ENCODE peak calls at places on chromosome 21, in six cellular contexts. F is mammary epithelial cell, L is ovary, P is K562, R is tibial nerve, S is H9. Y is an unnamed sample. For H3K4me1, the result is how much of the 10 kb centered on the place peaks cover.

GRCh38 chr21:33801424-33802405 is 113.9 kb downstream of the ATP5PO start:
- DNase-seq in F (peak), L (no peak), P (no peak), R (no peak), S (no peak), Y (peak)

GRCh38 chr21:35102488-35103407 is 53.6 kb upstream of the RUNX1 start:
- DNase-seq in F (peak), L (no peak), P (peak), R (peak), S (no peak), Y (no peak)

GRCh38 chr21:26130249-26130896 is 40.2 kb downstream of the APP start:
- DNase-seq in F (peak), L (no peak), P (no peak), R (no peak), S (no peak), Y (peak)

GRCh38 chr21:29717659-29718058 is 222.1 kb downstream of the GRIK1 start:
- DNase-seq in F (no peak), L (no peak), P (no peak), R (no peak), S (no peak), Y (no peak)

GRCh38 chr21:29376556-29376955 is 77.8 kb downstream of the BACH1 start:
- DNase-seq in F (no peak), L (no peak), P (peak), R (peak), S (peak), Y (peak)

GRCh38 chr21:33169360-33169759 is 60.4 kb upstream of the IFNAR2 start:
- DNase-seq in F (no peak), L (no peak), P (no peak), R (no peak), S (no peak), Y (no peak)

GRCh38 chr21:28521932-28522826 is 470.5 kb downstream of the LTN1 start:
- DNase-seq in F (no peak), L (no peak), P (no peak), R (no peak), S (peak), Y (peak)

GRCh38 chr21:27314096-27314495 is 347.2 kb upstream of the ADAMTS5 start:
- DNase-seq in F (no peak), L (no peak), P (no peak), R (no peak), S (no peak), Y (peak)

GRCh38 chr21:29647353-29647781 is 292.4 kb downstream of the GRIK1 start:
- DNase-seq in F (no peak), L (no peak), P (peak), R (no peak), S (no peak), Y (peak)

GRCh38 chr21:20250337-20250736 is 747.9 kb upstream of the NCAM2 start:
- DNase-seq in F (no peak), L (no peak), P (no peak), R (no peak), S (no peak), Y (no peak)

GRCh38 chr21:15730484-15731242 is 881 bp downstream of the USP25 start:
- DNase-seq in F (peak), L (no peak), P (no peak), R (no peak), S (no peak), Y (no peak)

GRCh38 chr21:40732243-40732642 is 114.7 kb downstream of the DSCAM start:
- DNase-seq in F (peak), L (no peak), P (no peak), R (no peak), S (no peak), Y (no peak)

GRCh38 chr21:29299906-29300546 is 1.3 kb downstream of the BACH1 start:
- DNase-seq in F (peak), L (peak), P (peak), R (peak), S (peak), Y (peak)

GRCh38 chr21:36627242-36627641 is 71.7 kb upstream of the SIM2 start:
- DNase-seq in F (peak), L (no peak), P (no peak), R (no peak), S (no peak), Y (peak)

GRCh38 chr21:17050156-17050555 is 462.7 kb upstream of the CXADR start:
- DNase-seq in F (no peak), L (no peak), P (no peak), R (no peak), S (no peak), Y (peak)

GRCh38 chr21:46194374-46195334 is 10.4 kb upstream of the SPATC1L start:
- DNase-seq in F (no peak), L (no peak), P (no peak), R (no peak), S (peak), Y (no peak)

GRCh38 chr21:28705616-28706015 is 287.1 kb downstream of the LTN1 start:
- DNase-seq in F (no peak), L (no peak), P (no peak), R (no peak), S (no peak), Y (peak)

GRCh38 chr21:43317959-43318358 is 109.0 kb downstream of the SIK1 start:
- DNase-seq in F (no peak), L (no peak), P (peak), R (no peak), S (no peak), Y (no peak)
- TF ChIP-seq CTCF in F (no peak), L (no peak), P (peak), R (no peak), S (peak), Y (no peak)

DNA sequence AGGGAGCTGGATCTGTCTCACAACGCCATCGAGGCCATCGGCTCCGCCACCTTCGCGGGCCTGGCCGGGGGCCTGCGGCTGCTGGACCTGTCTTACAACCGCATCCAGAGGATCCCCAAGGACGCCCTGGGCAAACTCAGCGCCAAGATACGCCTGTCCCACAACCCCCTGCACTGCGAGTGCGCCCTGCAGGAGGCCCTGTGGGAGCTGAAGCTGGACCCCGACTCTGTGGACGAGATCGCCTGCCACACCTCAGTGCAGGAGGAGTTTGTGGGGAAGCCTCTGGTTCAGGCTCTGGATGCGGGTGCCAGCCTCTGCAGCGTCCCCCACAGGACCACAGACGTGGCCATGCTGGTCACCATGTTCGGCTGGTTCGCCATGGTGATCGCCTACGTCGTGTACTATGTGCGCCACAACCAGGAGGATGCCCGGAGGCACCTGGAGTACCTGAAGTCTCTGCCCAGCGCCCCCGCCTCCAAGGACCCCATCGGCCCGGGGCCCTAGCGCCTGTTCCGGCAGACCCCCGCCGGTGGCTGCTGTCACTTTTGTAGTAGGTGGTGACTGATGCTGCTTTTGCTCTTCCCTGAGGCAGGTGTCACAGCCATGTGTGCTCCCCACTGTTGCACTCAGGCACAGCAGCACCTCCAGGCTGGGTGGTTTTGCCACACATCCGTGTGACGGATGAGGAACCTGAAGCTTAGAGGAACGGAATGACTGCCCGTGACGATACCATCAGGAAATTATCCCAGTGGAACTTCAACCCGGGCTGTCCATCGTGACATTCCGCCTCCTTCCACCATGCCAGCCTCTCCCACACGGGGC is 1.8 kb downstream of the LRRC3 start:
- DNase-seq in F (no peak), L (no peak), P (no peak), R (no peak), S (no peak), Y (no peak)
- H3K4me1 ChIP-seq in F (under half), L (under half), P (under half), R (under half), S (under half), Y (under half)

GRCh38 chr21:38139380-38140168 is 117.2 kb upstream of the KCNJ15 start:
- DNase-seq in F (peak), L (no peak), P (no peak), R (no peak), S (no peak), Y (peak)
- H3K27ac ChIP-seq in F (peak), L (no peak), P (no peak), R (no peak), S (no peak), Y (no peak)

DNA sequence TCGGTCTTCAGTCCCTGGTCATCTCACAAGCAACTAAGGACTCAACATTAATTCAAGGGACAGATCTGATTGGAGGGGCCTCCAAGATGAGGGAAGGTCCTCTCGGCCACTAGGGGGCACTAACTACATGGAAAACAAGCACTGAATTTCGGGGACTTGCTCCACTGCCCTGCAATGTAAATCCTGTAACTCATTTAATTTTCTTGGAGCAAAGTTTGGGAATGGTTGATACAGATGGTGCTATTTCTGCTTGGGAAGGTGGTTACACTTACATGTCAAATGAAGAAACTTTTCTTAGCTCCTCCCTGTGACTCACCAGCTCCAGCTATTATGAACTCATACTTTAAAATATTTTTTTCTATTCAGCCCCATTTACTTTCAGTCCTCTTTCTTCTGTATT is 97.4 kb upstream of the KCNJ15 start:
- DNase-seq in F (peak), L (peak), P (peak), R (peak), S (peak), Y (peak)
- TF ChIP-seq CTCF in F (peak), L (peak), P (peak), R (peak), S (peak), Y (peak)

GRCh38 chr21:45094412-45094811 is 20.0 kb downstream of the ADARB1 start:
- DNase-seq in F (no peak), L (no peak), P (no peak), R (no peak), S (no peak), Y (no peak)

GRCh38 chr21:45097827-45098387 is 23.5 kb downstream of the ADARB1 start:
- DNase-seq in F (no peak), L (no peak), P (no peak), R (no peak), S (no peak), Y (no peak)

GRCh38 chr21:45095505-45095904 is 21.1 kb downstream of the ADARB1 start:
- DNase-seq in F (no peak), L (no peak), P (no peak), R (no peak), S (no peak), Y (no peak)

GRCh38 chr21:45098867-45099266 is 24.5 kb downstream of the ADARB1 start:
- DNase-seq in F (no peak), L (no peak), P (peak), R (no peak), S (no peak), Y (no peak)

GRCh38 chr21:45096216-45096615 is 21.8 kb downstream of the ADARB1 start:
- DNase-seq in F (no peak), L (no peak), P (no peak), R (no peak), S (no peak), Y (no peak)
- H3K4me1 ChIP-seq in F (under half), L (under half), P (under half), R (under half), S (under half), Y (under half)

DNA sequence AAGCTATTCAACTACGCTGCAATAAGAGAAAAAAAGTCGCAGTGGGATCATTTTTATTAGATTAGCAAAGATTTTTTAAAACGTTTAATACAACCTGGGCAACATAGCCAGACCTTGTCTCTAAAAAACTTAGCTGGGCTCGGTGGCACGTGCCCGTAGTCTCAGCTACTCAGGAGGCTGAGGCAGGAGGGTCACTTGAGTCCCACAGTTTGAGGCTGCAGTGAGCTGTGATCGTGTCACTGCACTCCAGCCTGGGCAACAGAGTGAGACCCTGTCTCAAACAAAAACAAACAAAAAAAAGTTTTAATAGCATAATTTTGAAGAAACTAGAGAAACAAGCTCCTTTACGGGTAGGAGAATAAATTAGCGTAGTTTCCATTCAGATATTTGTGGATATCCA is 1.0 kb upstream of the PRDM15 start:
- DNase-seq in F (no peak), L (no peak), P (no peak), R (no peak), S (no peak), Y (no peak)
- H3K27ac ChIP-seq in F (no peak), L (no peak), P (peak), R (peak), S (no peak), Y (no peak)

GRCh38 chr21:38669186-38669585 is 136.5 kb upstream of the ETS2 start:
- DNase-seq in F (peak), L (no peak), P (peak), R (no peak), S (peak), Y (peak)
- TF ChIP-seq CTCF in F (peak), L (no peak), P (peak), R (no peak), S (peak), Y (peak)

GRCh38 chr21:32131960-32132359 is 146.9 kb downstream of the MIS18A start:
- DNase-seq in F (no peak), L (no peak), P (peak), R (no peak), S (peak), Y (peak)
- H3K4me1 ChIP-seq in F (under half), L (under half), P (under half), R (under half), S (under half), Y (under half)

GRCh38 chr21:44957901-44958451 is 18.1 kb downstream of the SLX9 start:
- DNase-seq in F (no peak), L (no peak), P (no peak), R (no peak), S (no peak), Y (no peak)
- H3K27ac ChIP-seq in F (no peak), L (no peak), P (no peak), R (no peak), S (no peak), Y (peak)

DNA sequence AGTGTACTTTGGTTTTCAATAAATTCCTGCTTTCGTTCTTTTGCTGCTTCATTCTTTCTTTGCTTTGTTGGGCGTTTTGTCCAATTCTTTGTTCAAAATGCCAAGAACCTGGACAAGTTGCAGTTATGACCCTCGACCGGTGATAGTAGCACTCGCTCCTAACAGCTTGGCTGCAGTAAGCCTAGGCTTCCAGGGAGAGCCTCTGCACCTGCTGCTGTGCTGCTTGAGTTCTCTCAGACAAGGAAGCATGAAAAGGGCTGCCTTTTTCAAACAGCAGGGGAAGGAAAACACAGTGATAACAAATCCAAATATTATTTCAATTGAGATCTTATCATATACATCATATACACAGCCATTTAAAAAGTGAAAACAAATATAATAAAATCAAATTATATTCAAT is 12.8 kb upstream of the RIPK4 start:
- DNase-seq in F (no peak), L (no peak), P (no peak), R (no peak), S (no peak), Y (no peak)
- TF ChIP-seq CTCF in F (no peak), L (no peak), P (no peak), R (no peak), S (no peak), Y (no peak)